ENCODE peak calls at places on chromosomes 5 and 9, in ten cellular contexts. One of them, this sample, is unnamed.

GRCh38 chr5:150413176-150413901 is 629 bp upstream of the CD74 start:
- DNase-seq in pancreas: no peak
- DNase-seq in stomach: no peak
- DNase-seq in breast epithelium: no peak
- DNase-seq in left ventricle myocardium inferior: no peak
- DNase-seq in uterus: no peak
- DNase-seq in CD4-positive, alpha-beta T cell: no peak
- DNase-seq in MM.1S: no peak
- DNase-seq in tibial artery: no peak
- DNase-seq in RWPE2: no peak
- DNase-seq in this sample: no peak

GRCh38 chr9:105432247-105432857 is 15.5 kb upstream of the FSD1L start:
- DNase-seq in uterus: no peak
- DNase-seq in tibial artery: no peak
- DNase-seq in breast epithelium: no peak
- DNase-seq in RWPE2: no peak
- DNase-seq in CD4-positive, alpha-beta T cell: no peak
- DNase-seq in stomach: no peak
- DNase-seq in left ventricle myocardium inferior: no peak
- DNase-seq in MM.1S: no peak
- DNase-seq in pancreas: no peak
- DNase-seq in this sample: no peak

GRCh38 chr9:93267091-93267541 is 83.2 kb downstream of the WNK2 start:
- DNase-seq in MM.1S: no peak
- DNase-seq in RWPE2: no peak
- DNase-seq in stomach: peak
- DNase-seq in tibial artery: peak
- DNase-seq in pancreas: no peak
- DNase-seq in uterus: no peak
- DNase-seq in breast epithelium: no peak
- DNase-seq in CD4-positive, alpha-beta T cell: no peak
- DNase-seq in left ventricle myocardium inferior: no peak
- DNase-seq in this sample: no peak

GRCh38 chr9:98074119-98074990 is 17.8 kb downstream of the NANS start:
- DNase-seq in left ventricle myocardium inferior: peak
- DNase-seq in CD4-positive, alpha-beta T cell: peak
- DNase-seq in uterus: peak
- DNase-seq in MM.1S: peak
- DNase-seq in pancreas: no peak
- DNase-seq in stomach: peak
- DNase-seq in tibial artery: peak
- DNase-seq in breast epithelium: peak
- DNase-seq in RWPE2: no peak
- DNase-seq in this sample: peak

GRCh38 chr5:35954175-35954574 is 15.8 kb upstream of the CAPSL start:
- DNase-seq in RWPE2: no peak
- DNase-seq in left ventricle myocardium inferior: no peak
- DNase-seq in uterus: no peak
- DNase-seq in MM.1S: no peak
- DNase-seq in pancreas: peak
- DNase-seq in stomach: no peak
- DNase-seq in tibial artery: no peak
- DNase-seq in CD4-positive, alpha-beta T cell: no peak
- DNase-seq in breast epithelium: no peak
- DNase-seq in this sample: no peak

GRCh38 chr5:170892201-170892600 is 30.4 kb downstream of the RANBP17 start:
- DNase-seq in MM.1S: no peak
- DNase-seq in left ventricle myocardium inferior: no peak
- DNase-seq in breast epithelium: no peak
- DNase-seq in RWPE2: no peak
- DNase-seq in stomach: no peak
- DNase-seq in CD4-positive, alpha-beta T cell: no peak
- DNase-seq in tibial artery: no peak
- DNase-seq in uterus: no peak
- DNase-seq in pancreas: no peak
- DNase-seq in this sample: peak

GRCh38 chr5:35598707-35599370 is 18.8 kb upstream of the SPEF2 start:
- DNase-seq in stomach: peak
- DNase-seq in pancreas: peak
- DNase-seq in left ventricle myocardium inferior: no peak
- DNase-seq in MM.1S: no peak
- DNase-seq in uterus: no peak
- DNase-seq in CD4-positive, alpha-beta T cell: no peak
- DNase-seq in tibial artery: no peak
- DNase-seq in RWPE2: no peak
- DNase-seq in breast epithelium: no peak
- DNase-seq in this sample: no peak

GRCh38 chr5:116864157-116864837 is 289.7 kb upstream of the SEMA6A start:
- DNase-seq in RWPE2: no peak
- DNase-seq in left ventricle myocardium inferior: no peak
- DNase-seq in stomach: no peak
- DNase-seq in CD4-positive, alpha-beta T cell: no peak
- DNase-seq in MM.1S: no peak
- DNase-seq in pancreas: no peak
- DNase-seq in tibial artery: no peak
- DNase-seq in breast epithelium: no peak
- DNase-seq in uterus: no peak
- DNase-seq in this sample: no peak

GRCh38 chr5:135977375-135977928 is 22.7 kb upstream of the LECT2 start:
- DNase-seq in breast epithelium: no peak
- DNase-seq in uterus: no peak
- DNase-seq in left ventricle myocardium inferior: peak
- DNase-seq in CD4-positive, alpha-beta T cell: peak
- DNase-seq in RWPE2: no peak
- DNase-seq in MM.1S: peak
- DNase-seq in stomach: peak
- DNase-seq in pancreas: peak
- DNase-seq in tibial artery: peak
- DNase-seq in this sample: no peak

GRCh38 chr5:172010278-172010677 is 3.8 kb upstream of the FBXW11 start:
- DNase-seq in uterus: no peak
- DNase-seq in left ventricle myocardium inferior: no peak
- DNase-seq in stomach: no peak
- DNase-seq in RWPE2: no peak
- DNase-seq in breast epithelium: no peak
- DNase-seq in pancreas: no peak
- DNase-seq in MM.1S: no peak
- DNase-seq in tibial artery: no peak
- DNase-seq in CD4-positive, alpha-beta T cell: no peak
- DNase-seq in this sample: no peak

GRCh38 chr5:143207563-143208364 is 195.7 kb downstream of the NR3C1 start:
- DNase-seq in tibial artery: no peak
- DNase-seq in left ventricle myocardium inferior: no peak
- DNase-seq in breast epithelium: no peak
- DNase-seq in stomach: no peak
- DNase-seq in MM.1S: no peak
- DNase-seq in uterus: no peak
- DNase-seq in RWPE2: no peak
- DNase-seq in CD4-positive, alpha-beta T cell: no peak
- DNase-seq in pancreas: no peak
- DNase-seq in this sample: no peak

GRCh38 chr5:62082370-62082778 is 223.6 kb upstream of the KIF2A start:
- DNase-seq in RWPE2: no peak
- DNase-seq in pancreas: no peak
- DNase-seq in tibial artery: no peak
- DNase-seq in MM.1S: no peak
- DNase-seq in stomach: no peak
- DNase-seq in left ventricle myocardium inferior: no peak
- DNase-seq in uterus: no peak
- DNase-seq in breast epithelium: no peak
- DNase-seq in CD4-positive, alpha-beta T cell: no peak
- DNase-seq in this sample: no peak

GRCh38 chr5:41246376-41246775 is 33.0 kb upstream of the C6 start:
- DNase-seq in stomach: no peak
- DNase-seq in MM.1S: no peak
- DNase-seq in left ventricle myocardium inferior: no peak
- DNase-seq in tibial artery: no peak
- DNase-seq in uterus: peak
- DNase-seq in RWPE2: peak
- DNase-seq in CD4-positive, alpha-beta T cell: no peak
- DNase-seq in pancreas: no peak
- DNase-seq in breast epithelium: no peak
- DNase-seq in this sample: peak

GRCh38 chr9:132011896-132012295 is 67.8 kb downstream of the MED27 start:
- DNase-seq in uterus: no peak
- DNase-seq in MM.1S: no peak
- DNase-seq in pancreas: no peak
- DNase-seq in tibial artery: no peak
- DNase-seq in CD4-positive, alpha-beta T cell: no peak
- DNase-seq in left ventricle myocardium inferior: no peak
- DNase-seq in stomach: no peak
- DNase-seq in breast epithelium: no peak
- DNase-seq in RWPE2: no peak
- DNase-seq in this sample: no peak

GRCh38 chr9:113987526-113987925 is 90.6 kb downstream of the AMBP start:
- DNase-seq in RWPE2: no peak
- DNase-seq in tibial artery: no peak
- DNase-seq in pancreas: no peak
- DNase-seq in MM.1S: no peak
- DNase-seq in stomach: no peak
- DNase-seq in uterus: no peak
- DNase-seq in left ventricle myocardium inferior: no peak
- DNase-seq in CD4-positive, alpha-beta T cell: no peak
- DNase-seq in breast epithelium: no peak
- DNase-seq in this sample: no peak

GRCh38 chr5:73039082-73039481 is 81.3 kb upstream of the TMEM171 start:
- DNase-seq in CD4-positive, alpha-beta T cell: no peak
- DNase-seq in RWPE2: no peak
- DNase-seq in pancreas: no peak
- DNase-seq in left ventricle myocardium inferior: no peak
- DNase-seq in uterus: no peak
- DNase-seq in breast epithelium: no peak
- DNase-seq in stomach: no peak
- DNase-seq in tibial artery: no peak
- DNase-seq in MM.1S: no peak
- DNase-seq in this sample: no peak

GRCh38 chr5:174817610-174818009 is 93.2 kb downstream of the MSX2 start:
- DNase-seq in tibial artery: no peak
- DNase-seq in pancreas: no peak
- DNase-seq in stomach: no peak
- DNase-seq in RWPE2: no peak
- DNase-seq in left ventricle myocardium inferior: no peak
- DNase-seq in CD4-positive, alpha-beta T cell: no peak
- DNase-seq in breast epithelium: no peak
- DNase-seq in MM.1S: no peak
- DNase-seq in uterus: no peak
- DNase-seq in this sample: no peak

GRCh38 chr5:174811438-174811837 is 87.1 kb downstream of the MSX2 start:
- DNase-seq in RWPE2: no peak
- DNase-seq in uterus: no peak
- DNase-seq in breast epithelium: no peak
- DNase-seq in CD4-positive, alpha-beta T cell: no peak
- DNase-seq in tibial artery: no peak
- DNase-seq in stomach: no peak
- DNase-seq in left ventricle myocardium inferior: no peak
- DNase-seq in pancreas: no peak
- DNase-seq in MM.1S: no peak
- DNase-seq in this sample: no peak

GRCh38 chr5:174818430-174818829 is 94.0 kb downstream of the MSX2 start:
- DNase-seq in RWPE2: no peak
- DNase-seq in pancreas: no peak
- DNase-seq in left ventricle myocardium inferior: no peak
- DNase-seq in stomach: no peak
- DNase-seq in uterus: no peak
- DNase-seq in tibial artery: no peak
- DNase-seq in CD4-positive, alpha-beta T cell: no peak
- DNase-seq in breast epithelium: no peak
- DNase-seq in MM.1S: no peak
- DNase-seq in this sample: no peak

GRCh38 chr5:174816858-174817257 is 92.5 kb downstream of the MSX2 start:
- DNase-seq in tibial artery: no peak
- DNase-seq in stomach: no peak
- DNase-seq in uterus: no peak
- DNase-seq in pancreas: no peak
- DNase-seq in CD4-positive, alpha-beta T cell: no peak
- DNase-seq in RWPE2: no peak
- DNase-seq in breast epithelium: no peak
- DNase-seq in MM.1S: no peak
- DNase-seq in left ventricle myocardium inferior: no peak
- DNase-seq in this sample: no peak
- TF ChIP-seq CTCF in tibial artery: no peak
- TF ChIP-seq CTCF in stomach: no peak
- TF ChIP-seq CTCF in uterus: no peak
- TF ChIP-seq CTCF in pancreas: no peak
- TF ChIP-seq CTCF in CD4-positive, alpha-beta T cell: no peak
- TF ChIP-seq CTCF in RWPE2: peak
- TF ChIP-seq CTCF in breast epithelium: no peak
- TF ChIP-seq CTCF in MM.1S: peak
- TF ChIP-seq CTCF in left ventricle myocardium inferior: peak
- TF ChIP-seq CTCF in this sample: peak

GRCh38 chr5:168472329-168472728 is 13.9 kb upstream of the RARS1 start:
- DNase-seq in stomach: no peak
- DNase-seq in CD4-positive, alpha-beta T cell: no peak
- DNase-seq in pancreas: no peak
- DNase-seq in MM.1S: no peak
- DNase-seq in uterus: no peak
- DNase-seq in RWPE2: no peak
- DNase-seq in breast epithelium: no peak
- DNase-seq in tibial artery: no peak
- DNase-seq in left ventricle myocardium inferior: no peak
- DNase-seq in this sample: peak
- TF ChIP-seq CTCF in stomach: no peak
- TF ChIP-seq CTCF in CD4-positive, alpha-beta T cell: no peak
- TF ChIP-seq CTCF in pancreas: no peak
- TF ChIP-seq CTCF in MM.1S: no peak
- TF ChIP-seq CTCF in uterus: no peak
- TF ChIP-seq CTCF in RWPE2: peak
- TF ChIP-seq CTCF in breast epithelium: no peak
- TF ChIP-seq CTCF in tibial artery: no peak
- TF ChIP-seq CTCF in left ventricle myocardium inferior: no peak
- TF ChIP-seq CTCF in this sample: peak

DNA sequence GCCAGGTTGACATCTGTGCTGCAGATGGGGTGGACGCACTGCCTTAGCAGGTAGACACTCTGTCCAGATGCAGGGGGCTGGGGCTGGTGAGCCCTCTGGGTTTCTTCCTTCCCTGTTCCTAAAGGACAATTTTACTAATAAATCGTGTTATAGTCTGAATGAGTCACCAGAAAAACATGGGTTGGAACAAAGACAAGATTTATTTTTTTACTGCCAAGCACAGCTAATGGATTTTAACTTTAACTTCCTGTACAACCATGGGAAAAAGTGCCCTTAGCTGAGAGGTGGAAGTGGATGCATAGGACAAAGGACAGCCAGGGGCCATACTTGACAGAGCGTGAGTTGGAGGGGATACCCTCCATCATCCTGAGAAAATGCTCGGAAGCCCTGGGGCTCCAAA is 300.7 kb downstream of the MSX2 start:
- DNase-seq in CD4-positive, alpha-beta T cell: no peak
- DNase-seq in stomach: no peak
- DNase-seq in uterus: no peak
- DNase-seq in breast epithelium: no peak
- DNase-seq in pancreas: no peak
- DNase-seq in left ventricle myocardium inferior: no peak
- DNase-seq in MM.1S: no peak
- DNase-seq in tibial artery: no peak
- DNase-seq in RWPE2: no peak
- DNase-seq in this sample: peak
- TF ChIP-seq CTCF in CD4-positive, alpha-beta T cell: no peak
- TF ChIP-seq CTCF in stomach: no peak
- TF ChIP-seq CTCF in uterus: no peak
- TF ChIP-seq CTCF in breast epithelium: no peak
- TF ChIP-seq CTCF in pancreas: no peak
- TF ChIP-seq CTCF in left ventricle myocardium inferior: no peak
- TF ChIP-seq CTCF in MM.1S: no peak
- TF ChIP-seq CTCF in tibial artery: no peak
- TF ChIP-seq CTCF in RWPE2: no peak
- TF ChIP-seq CTCF in this sample: no peak

GRCh38 chr9:4849364-4849763 is 56.6 kb downstream of the RCL1 start:
- DNase-seq in pancreas: no peak
- DNase-seq in MM.1S: no peak
- DNase-seq in breast epithelium: no peak
- DNase-seq in uterus: no peak
- DNase-seq in CD4-positive, alpha-beta T cell: no peak
- DNase-seq in stomach: no peak
- DNase-seq in tibial artery: no peak
- DNase-seq in RWPE2: no peak
- DNase-seq in left ventricle myocardium inferior: no peak
- DNase-seq in this sample: no peak
- TF ChIP-seq CTCF in pancreas: no peak
- TF ChIP-seq CTCF in MM.1S: peak
- TF ChIP-seq CTCF in breast epithelium: no peak
- TF ChIP-seq CTCF in uterus: no peak
- TF ChIP-seq CTCF in CD4-positive, alpha-beta T cell: no peak
- TF ChIP-seq CTCF in stomach: no peak
- TF ChIP-seq CTCF in tibial artery: no peak
- TF ChIP-seq CTCF in RWPE2: peak
- TF ChIP-seq CTCF in left ventricle myocardium inferior: peak
- TF ChIP-seq CTCF in this sample: no peak

This sample was measured in astrocyte of the cerebellum.